ENCODE peak calls at places on chromosomes 2 and 18, in seven cellular contexts. H is H1, N is HCT116, G is HepG2, C is K562, O is SK-N-SH, E is GM12878. Q is an unnamed sample.

GRCh38 chr2:200845669-200846325 is 18.7 kb downstream of the CLK1 start:
- DNase-seq in N (no peak), H (no peak), C (no peak), O (no peak), E (no peak), G (no peak), Q (no peak)

GRCh38 chr18:45060102-45060501 is 379.4 kb downstream of the SETBP1 start:
- DNase-seq in C (no peak), G (no peak), E (no peak), H (no peak), N (no peak), O (no peak), Q (no peak)

GRCh38 chr2:61911510-61911909 is 6.0 kb downstream of the COMMD1 start:
- DNase-seq in E (no peak), N (no peak), C (no peak), G (no peak), O (no peak), H (no peak), Q (peak; percentile 5)

GRCh38 chr2:67339234-67339885 is 57.8 kb upstream of the ETAA1 start:
- DNase-seq in H (no peak), C (no peak), G (no peak), E (no peak), O (no peak), N (no peak), Q (no peak)

GRCh38 chr18:6747646-6748045 is 18.1 kb downstream of the ARHGAP28 start:
- DNase-seq in E (no peak), C (no peak), G (no peak), N (no peak), O (no peak), H (no peak), Q (no peak)

GRCh38 chr2:17441055-17441771 is 77.0 kb downstream of the RAD51AP2 start:
- DNase-seq in N (no peak), G (no peak), H (no peak), C (no peak), O (no peak), E (no peak), Q (no peak)

GRCh38 chr2:219616550-219616949 is 10.9 kb upstream of the SLC4A3 start:
- DNase-seq in H (no peak), G (no peak), E (no peak), N (no peak), O (no peak), C (no peak), Q (no peak)

GRCh38 chr18:63683152-63683551 is 19.6 kb upstream of the SERPINB11 start:
- DNase-seq in C (no peak), G (no peak), N (no peak), H (peak; percentile 15), E (no peak), O (no peak), Q (no peak)

GRCh38 chr2:30775833-30776232 is 31.4 kb downstream of the CAPN13 start:
- DNase-seq in C (no peak), E (no peak), H (no peak), O (peak; percentile 52), G (no peak), N (no peak), Q (no peak)

GRCh38 chr2:231362785-231363184 is 32.7 kb upstream of the B3GNT7 start:
- DNase-seq in G (no peak), O (no peak), H (no peak), E (no peak), N (no peak), C (no peak), Q (no peak)

GRCh38 chr2:107694667-107695066 is 132.0 kb upstream of the RGPD4 start:
- DNase-seq in C (no peak), O (no peak), N (no peak), G (no peak), E (no peak), H (no peak), Q (no peak)

GRCh38 chr2:30778611-30779010 is 28.6 kb downstream of the CAPN13 start:
- DNase-seq in O (no peak), H (no peak), G (no peak), C (no peak), E (no peak), N (no peak), Q (no peak)

GRCh38 chr18:33577688-33578370 is at the start of gene ASXL3:
- DNase-seq in N (no peak), O (peak; percentile 91), H (no peak), E (no peak), G (no peak), C (no peak), Q (no peak)

GRCh38 chr2:230863442-230864121 is 1.2 kb upstream of the ITM2C start:
- DNase-seq in N (no peak), E (no peak), C (no peak), G (no peak), O (no peak), H (no peak), Q (no peak)

GRCh38 chr2:26530696-26531095 is 52.8 kb upstream of the OTOF start:
- DNase-seq in N (no peak), C (no peak), H (no peak), E (no peak), O (no peak), G (no peak), Q (no peak)

GRCh38 chr2:25173719-25174118 is 5.3 kb upstream of the POMC start:
- DNase-seq in E (no peak), N (no peak), G (no peak), O (no peak), H (no peak), C (no peak), Q (no peak)
- TF ChIP-seq JUND in E (no peak), N (no peak), G (no peak), O (no peak), H (no peak), C (no peak), Q (no peak)

GRCh38 chr18:14947482-14948162 is 199.7 kb downstream of the ANKRD30B start:
- DNase-seq in O (no peak), H (no peak), G (no peak), N (no peak), E (no peak), C (no peak), Q (no peak)
- TF ChIP-seq JUND in O (no peak), H (no peak), G (no peak), N (no peak), E (no peak), C (no peak), Q (no peak)

GRCh38 chr2:44951124-44951523 is 9.6 kb downstream of the SIX3 start:
- DNase-seq in G (no peak), N (no peak), O (no peak), H (no peak), C (no peak), E (no peak), Q (no peak)

GRCh38 chr2:44950646-44951045 is 9.1 kb downstream of the SIX3 start:
- DNase-seq in N (no peak), G (no peak), E (no peak), C (no peak), O (no peak), H (no peak), Q (no peak)

GRCh38 chr2:44951714-44952113 is 10.2 kb downstream of the SIX3 start:
- DNase-seq in H (no peak), N (no peak), G (no peak), C (no peak), O (no peak), E (no peak), Q (no peak)

GRCh38 chr2:44948565-44949328 is 7.2 kb downstream of the SIX3 start:
- DNase-seq in N (no peak), G (no peak), O (no peak), E (no peak), C (no peak), H (no peak), Q (no peak)

DNA sequence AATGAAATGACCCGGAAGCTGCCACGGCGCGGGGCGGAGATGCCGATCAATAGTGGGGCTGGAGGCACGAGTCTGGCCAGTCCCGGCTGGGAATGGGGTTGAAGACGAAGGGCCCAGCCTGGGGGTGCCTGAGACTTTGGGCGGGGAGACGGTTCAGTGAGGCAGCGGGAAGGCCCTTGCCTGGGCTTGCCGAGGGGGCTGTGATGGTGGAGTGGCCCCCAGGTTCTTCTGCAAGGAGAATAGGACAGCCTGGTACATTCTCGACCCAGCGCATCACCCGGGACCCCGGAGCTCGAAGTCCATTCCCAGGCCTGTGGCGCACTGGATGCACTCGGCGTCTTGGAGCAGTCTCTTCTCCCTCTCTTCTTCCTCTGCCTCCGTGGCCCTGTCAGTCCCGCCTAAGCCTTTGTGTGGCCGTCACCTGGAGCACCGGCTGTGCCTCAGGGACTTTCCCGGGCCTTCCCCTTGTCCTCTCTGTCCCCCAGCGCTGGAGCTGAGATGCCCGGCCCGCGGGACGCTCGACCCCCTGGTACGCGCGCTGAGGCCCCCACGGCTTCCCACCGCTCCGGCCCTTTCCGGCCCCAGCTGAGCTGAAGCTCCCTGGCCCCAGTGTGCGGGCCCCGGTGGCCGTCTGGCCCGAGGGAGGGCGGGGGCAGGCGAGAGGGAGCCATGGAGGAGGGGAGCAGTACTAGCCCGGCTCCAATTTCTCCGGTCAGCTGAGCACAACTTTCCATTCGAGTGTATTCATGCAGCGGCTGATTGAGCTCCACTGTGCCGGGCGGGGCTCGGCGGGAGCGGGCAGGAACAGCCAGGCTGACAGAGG is 8.0 kb downstream of the SIX3 start:
- DNase-seq in G (no peak), O (peak; percentile 57), C (no peak), E (no peak), H (no peak), N (no peak), Q (no peak)
- TF ChIP-seq JUND in G (no peak), O (no peak), C (no peak), E (no peak), H (no peak), N (no peak), Q (no peak)

DNA sequence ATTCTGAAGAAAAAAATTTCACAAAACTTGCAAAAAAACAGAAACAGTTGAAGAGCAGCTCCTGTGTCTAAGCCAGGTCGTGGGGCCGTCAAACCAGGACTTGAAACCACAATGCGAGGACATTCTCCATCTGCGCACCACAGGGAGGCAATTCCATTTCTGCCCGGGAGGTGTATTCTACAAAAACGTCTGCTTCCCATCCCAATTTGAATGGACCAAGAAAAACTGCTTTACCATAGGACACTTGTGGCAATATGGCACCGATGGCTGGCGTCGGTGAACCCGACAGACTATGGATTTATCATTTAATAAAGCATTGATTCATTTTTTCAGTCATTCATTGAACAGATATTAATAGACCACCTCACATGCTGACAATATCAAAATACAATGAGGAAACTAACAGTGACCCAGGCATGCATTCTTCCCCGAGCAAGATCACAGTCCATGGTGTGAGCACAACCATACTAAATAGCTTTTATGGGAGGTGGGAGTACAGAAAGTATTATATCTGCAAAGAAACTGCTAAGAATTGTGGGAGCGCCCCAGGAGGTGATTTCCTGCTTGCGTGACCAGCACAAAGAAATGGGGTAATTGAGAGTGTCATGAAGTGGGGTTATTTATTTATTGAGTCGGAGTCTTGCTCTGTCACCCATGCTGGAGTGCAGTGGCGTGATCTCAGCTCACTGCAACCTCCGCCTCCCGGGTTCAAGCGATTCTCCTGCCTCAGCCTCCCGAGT is 10.5 kb upstream of the ZAP70 start:
- DNase-seq in N (no peak), O (no peak), G (no peak), C (no peak), E (no peak), H (no peak), Q (no peak)
- TF ChIP-seq JUND in N (no peak), O (no peak), G (no peak), C (no peak), E (no peak), H (no peak), Q (no peak)

DNA sequence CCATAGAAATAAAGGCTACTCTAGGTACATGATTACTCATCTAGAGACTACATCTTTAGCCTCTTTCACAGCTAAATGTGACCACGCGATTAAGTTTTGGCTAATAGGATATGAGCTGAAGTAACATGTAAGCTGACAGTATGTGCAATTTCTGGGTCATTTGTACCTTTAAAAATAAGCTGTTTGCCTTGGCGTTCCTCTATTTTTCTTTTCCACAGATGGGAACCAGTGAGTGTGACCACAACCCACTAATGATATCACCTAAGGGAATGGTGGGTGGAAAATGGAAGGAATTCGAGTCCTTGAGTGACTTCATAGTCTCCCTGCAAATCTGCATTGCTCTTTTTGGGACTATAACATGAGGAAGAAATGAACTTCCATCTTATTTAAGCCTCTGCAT is 11.7 kb upstream of the NABP1 start:
- DNase-seq in O (no peak), G (no peak), C (no peak), N (no peak), H (no peak), E (no peak), Q (no peak)
- TF ChIP-seq JUND in O (no peak), G (no peak), C (no peak), N (no peak), H (no peak), E (no peak), Q (no peak)

Q was measured in T47D.